ENCODE peak calls at places on chromosomes 11 and 22, in ten cellular contexts. Q is MCF 10A; K is amygdala; B is stimulated activated CD4-positive, alpha-beta T cell treated with anti-CD3 and anti-CD28 coated beads, TNF-alpha, amount 100 ng/mL, for 24 hours; W is sciatic nerve; M is NCI-H748 treated with DMSO at 0.1 percent for 48 hours; J is mesendoderm; C is erythroblast; R is foreskin keratinocyte; S is OCI-LY7. D is an unnamed sample.

GRCh38 chr11:73053964-73054363 is 88.2 kb downstream of the FCHSD2 start:
- DNase-seq in R (no peak), Q (no peak), C (no peak), M (no peak), S (no peak), K (no peak), W (no peak), B (no peak), J (no peak), D (no peak)

GRCh38 chr11:65571420-65571819 is 918 bp upstream of the FAM89B start:
- DNase-seq in C (no peak), M (no peak), S (no peak), W (no peak), R (no peak), B (no peak), J (no peak), K (no peak), Q (no peak), D (no peak)

GRCh38 chr11:57364851-57365660 is 15.9 kb downstream of the PRG3 start:
- DNase-seq in M (no peak), S (no peak), B (no peak), J (peak; percentile 62), K (no peak), R (no peak), W (no peak), C (no peak), Q (no peak), D (no peak)

GRCh38 chr11:19868281-19868821 is 155.7 kb downstream of the NAV2 start:
- DNase-seq in K (no peak), S (no peak), W (no peak), J (peak; percentile 32), C (no peak), Q (peak; percentile 100), R (peak; percentile 53), M (no peak), B (no peak), D (no peak)

GRCh38 chr11:1546536-1547466 is 25.3 kb downstream of the DUSP8 start:
- DNase-seq in Q (peak; percentile 42), J (peak; percentile 64), M (peak; percentile 76), B (no peak), W (no peak), C (peak; percentile 60), K (no peak), S (peak; percentile 45), R (peak; percentile 18), D (peak; percentile 58)

GRCh38 chr11:2098691-2099522 is 40.3 kb downstream of the IGF2 start:
- DNase-seq in R (no peak), B (no peak), M (no peak), S (no peak), C (no peak), K (no peak), Q (no peak), J (no peak), W (no peak), D (no peak)

GRCh38 chr22:50189184-50189848 is 3.6 kb downstream of the TRABD start:
- DNase-seq in J (no peak), W (no peak), R (no peak), S (peak; percentile 67), Q (no peak), M (no peak), C (no peak), K (no peak), B (no peak), D (no peak)

GRCh38 chr22:24153353-24153752 is 27.9 kb upstream of the SUSD2 start:
- DNase-seq in Q (no peak), J (no peak), B (no peak), C (no peak), W (no peak), K (no peak), S (peak; percentile 64), M (no peak), R (no peak), D (no peak)

GRCh38 chr22:47357493-47357892 is 595.0 kb downstream of the TBC1D22A start:
- DNase-seq in W (no peak), J (no peak), R (no peak), K (no peak), B (no peak), Q (no peak), S (no peak), C (no peak), M (no peak), D (no peak)

GRCh38 chr22:47207846-47208554 is 445.6 kb downstream of the TBC1D22A start:
- DNase-seq in B (no peak), M (no peak), K (no peak), Q (no peak), S (no peak), C (no peak), J (no peak), W (peak; percentile 42), R (no peak), D (no peak)

GRCh38 chr11:112529071-112529470 is 268.4 kb upstream of the PLET1 start:
- DNase-seq in Q (no peak), W (no peak), R (no peak), B (no peak), K (no peak), S (no peak), C (no peak), J (no peak), M (no peak), D (no peak)

GRCh38 chr11:57873196-57873911 is 111.8 kb downstream of the CTNND1 start:
- DNase-seq in B (no peak), W (no peak), C (no peak), Q (peak; percentile 62), S (no peak), J (no peak), R (peak; percentile 79), K (no peak), M (no peak), D (no peak)

GRCh38 chr11:763073-763463 is 14.2 kb downstream of the GATD1 start:
- DNase-seq in W (no peak), B (no peak), C (no peak), S (no peak), Q (peak; percentile 67), M (peak; percentile 47), J (peak; percentile 55), K (no peak), R (no peak), D (no peak)

GRCh38 chr22:44645531-44645930 is 56.5 kb upstream of the PRR5 start:
- DNase-seq in Q (no peak), M (no peak), J (no peak), W (no peak), R (no peak), K (no peak), C (no peak), B (no peak), S (no peak), D (no peak)

GRCh38 chr22:37189011-37189466 is 992 bp upstream of the C1QTNF6 start:
- DNase-seq in J (peak; percentile 97), K (no peak), B (no peak), M (no peak), C (no peak), W (no peak), S (no peak), R (peak; percentile 94), Q (peak; percentile 29), D (no peak)

GRCh38 chr22:32617271-32617670 is 142.7 kb downstream of the FBXO7 start:
- DNase-seq in J (no peak), S (no peak), C (no peak), W (no peak), R (no peak), K (no peak), M (no peak), Q (no peak), B (no peak), D (no peak)

GRCh38 chr11:87035976-87036583 is 1.7 kb upstream of the TMEM135 start:
- DNase-seq in M (no peak), W (no peak), Q (no peak), K (no peak), B (no peak), R (no peak), C (peak; percentile 67), J (peak; percentile 51), S (peak; percentile 10), D (no peak)

GRCh38 chr11:36240746-36241295 is 48.4 kb downstream of the COMMD9 start:
- DNase-seq in M (no peak), J (peak; percentile 32), K (no peak), R (no peak), C (no peak), Q (no peak), S (no peak), W (no peak), B (no peak), D (no peak)

GRCh38 chr11:19703211-19703610 is 9.4 kb upstream of the NAV2 start:
- DNase-seq in K (no peak), C (no peak), J (no peak), R (no peak), S (no peak), W (no peak), M (no peak), Q (no peak), B (no peak), D (no peak)

GRCh38 chr11:75673977-75674582 is 5.2 kb upstream of the MAP6 start:
- DNase-seq in R (peak; percentile 77), M (no peak), J (peak; percentile 41), B (no peak), W (no peak), S (peak; percentile 10), C (peak; percentile 72), Q (peak; percentile 83), K (no peak), D (no peak)

GRCh38 chr11:72739240-72740059 is 12.8 kb downstream of the ARAP1 start:
- DNase-seq in M (no peak), Q (no peak), R (no peak), J (no peak), W (no peak), K (no peak), C (no peak), B (no peak), S (peak; percentile 47), D (no peak)

GRCh38 chr11:60485987-60486386 is 6.6 kb upstream of the MS4A12 start:
- DNase-seq in W (no peak), B (no peak), M (no peak), J (peak; percentile 78), S (peak; percentile 95), R (no peak), Q (peak; percentile 5), C (peak; percentile 1), K (no peak), D (peak; percentile 21)

GRCh38 chr11:2377511-2378443 is 667 bp downstream of the CD81 start:
- DNase-seq in W (peak; percentile 85), J (peak; percentile 69), Q (peak; percentile 51), R (no peak), S (peak; percentile 70), K (no peak), C (peak; percentile 56), M (no peak), B (peak; percentile 32), D (peak; percentile 41)

GRCh38 chr22:40241200-40241763 is 63.6 kb downstream of the TNRC6B start:
- DNase-seq in K (no peak), R (no peak), C (no peak), J (no peak), S (no peak), W (no peak), B (no peak), Q (no peak), M (no peak), D (no peak)

GRCh38 chr11:2562181-2562581 is 117.4 kb downstream of the KCNQ1 start:
- DNase-seq in W (peak; percentile 71), B (no peak), R (no peak), C (no peak), Q (no peak), M (no peak), S (no peak), K (peak; percentile 61), J (no peak), D (no peak)

GRCh38 chr11:5624489-5625278 is at the start of gene TRIM34:
- DNase-seq in B (peak; percentile 38), K (peak; percentile 23), R (peak; percentile 83), W (peak; percentile 64), J (peak; percentile 51), Q (peak; percentile 83), S (peak; percentile 89), C (peak; percentile 67), M (no peak), D (peak; percentile 45)

GRCh38 chr22:39254789-39255298 is 10.1 kb upstream of the PDGFB start:
- DNase-seq in Q (peak; percentile 44), M (no peak), S (no peak), R (no peak), B (no peak), J (no peak), C (peak; percentile 13), W (no peak), K (no peak), D (no peak)

GRCh38 chr11:31625868-31626267 is 116.3 kb downstream of the ELP4 start:
- DNase-seq in M (no peak), Q (no peak), W (no peak), J (no peak), B (no peak), S (no peak), K (no peak), R (no peak), C (no peak), D (no peak)